ENCODE peak calls at places on chromosomes 6 and 20, in ten cellular contexts. S is PC-3, G is neural progenitor cell, T is mammary epithelial cell, K is heart right ventricle, L is astrocyte, N is right lobe of liver, U is vagina, E is psoas muscle, W is Peyer's patch. P is an unnamed sample. For H3K4me1, the result is how much of the 10 kb centered on the place peaks cover.

GRCh38 chr6:79756496-79756895 is 125.4 kb downstream of the SH3BGRL2 start:
- DNase-seq in G (no peak), S (no peak), T (no peak), U (no peak), L (no peak), N (no peak), K (no peak), E (no peak), W (no peak), P (no peak)

GRCh38 chr20:54995021-54995420 is 519.6 kb downstream of the DOK5 start:
- DNase-seq in N (no peak), K (no peak), S (no peak), G (peak), T (no peak), W (no peak), L (peak), U (no peak), E (no peak), P (no peak)

GRCh38 chr6:143823463-143824006 is 19.6 kb upstream of the LTV1 start:
- DNase-seq in E (no peak), G (no peak), L (no peak), S (peak), K (no peak), T (peak), W (no peak), U (no peak), N (no peak), P (no peak)

GRCh38 chr6:38103921-38104320 is 284.4 kb downstream of the ZFAND3 start:
- DNase-seq in S (no peak), W (no peak), U (no peak), G (no peak), E (no peak), K (no peak), T (no peak), N (no peak), L (no peak), P (no peak)

GRCh38 chr6:132977413-132977812 is 163.0 kb downstream of the RPS12 start:
- DNase-seq in G (no peak), T (no peak), E (no peak), N (no peak), S (peak), W (no peak), L (no peak), K (no peak), U (no peak), P (no peak)

GRCh38 chr6:47484616-47485015 is 7.0 kb downstream of the CD2AP start:
- DNase-seq in E (no peak), T (peak), S (peak), N (no peak), G (no peak), L (peak), K (no peak), W (no peak), U (no peak), P (no peak)

GRCh38 chr20:23358923-23359572 is 2.9 kb upstream of the GZF1 start:
- DNase-seq in S (no peak), U (no peak), K (no peak), W (no peak), E (no peak), T (no peak), L (no peak), N (no peak), G (no peak), P (no peak)

GRCh38 chr20:11912013-11912663 is 5.6 kb upstream of the BTBD3 start:
- DNase-seq in U (no peak), G (peak), K (no peak), N (no peak), T (no peak), L (no peak), W (no peak), S (peak), E (no peak), P (no peak)

GRCh38 chr20:63739129-63740069 is at the start of gene SLC2A4RG:
- DNase-seq in U (no peak), L (peak), E (peak), K (peak), G (peak), S (peak), W (peak), T (peak), N (peak), P (peak)

GRCh38 chr6:108074057-108074358 is 533 bp downstream of the OSTM1 start:
- DNase-seq in N (no peak), K (no peak), U (no peak), W (peak), L (no peak), G (no peak), E (no peak), T (no peak), S (no peak), P (peak)

GRCh38 chr6:27138837-27139752 is 108.4 kb upstream of the PRSS16 start:
- DNase-seq in U (no peak), S (no peak), N (no peak), G (peak), L (no peak), E (no peak), T (no peak), K (peak), W (peak), P (peak)

GRCh38 chr6:27136978-27137814 is 110.3 kb upstream of the PRSS16 start:
- DNase-seq in N (no peak), U (no peak), W (no peak), L (no peak), T (no peak), K (no peak), S (no peak), G (no peak), E (no peak), P (no peak)

GRCh38 chr6:27136077-27136644 is 111.3 kb upstream of the PRSS16 start:
- DNase-seq in W (no peak), S (no peak), G (peak), U (no peak), T (no peak), N (no peak), K (no peak), L (no peak), E (no peak), P (no peak)

GRCh38 chr6:27139753-27140522 is 107.6 kb upstream of the PRSS16 start:
- DNase-seq in E (no peak), W (no peak), T (no peak), K (no peak), S (no peak), U (no peak), N (no peak), G (no peak), L (no peak), P (peak)

DNA sequence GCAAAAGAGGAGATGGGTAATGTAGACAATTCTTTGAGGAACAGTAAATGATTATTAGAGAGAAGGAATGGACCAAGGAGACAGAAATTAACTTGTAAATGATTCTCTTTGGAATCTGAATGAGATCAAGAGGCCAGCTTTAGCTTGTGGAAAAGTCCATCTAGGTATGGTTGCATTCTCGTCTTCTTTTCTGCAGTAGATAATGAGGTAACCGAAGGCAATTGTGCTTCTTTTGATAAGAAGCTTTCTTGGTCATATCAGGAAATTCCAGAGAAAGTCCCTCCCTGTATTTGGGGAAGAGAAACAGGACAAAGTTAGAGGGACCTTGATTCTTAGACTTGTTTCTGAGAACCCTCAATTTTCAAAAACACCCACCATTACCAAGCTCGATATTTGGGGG is 109.1 kb upstream of the PRSS16 start:
- DNase-seq in T (no peak), N (no peak), U (no peak), S (no peak), W (no peak), L (no peak), K (no peak), E (no peak), G (no peak), P (no peak)
- H3K4me1 ChIP-seq in T (under half), N (under half), U (under half), S (under half), W (under half), L (under half), K (under half), E (under half), G (under half), P (under half)

DNA sequence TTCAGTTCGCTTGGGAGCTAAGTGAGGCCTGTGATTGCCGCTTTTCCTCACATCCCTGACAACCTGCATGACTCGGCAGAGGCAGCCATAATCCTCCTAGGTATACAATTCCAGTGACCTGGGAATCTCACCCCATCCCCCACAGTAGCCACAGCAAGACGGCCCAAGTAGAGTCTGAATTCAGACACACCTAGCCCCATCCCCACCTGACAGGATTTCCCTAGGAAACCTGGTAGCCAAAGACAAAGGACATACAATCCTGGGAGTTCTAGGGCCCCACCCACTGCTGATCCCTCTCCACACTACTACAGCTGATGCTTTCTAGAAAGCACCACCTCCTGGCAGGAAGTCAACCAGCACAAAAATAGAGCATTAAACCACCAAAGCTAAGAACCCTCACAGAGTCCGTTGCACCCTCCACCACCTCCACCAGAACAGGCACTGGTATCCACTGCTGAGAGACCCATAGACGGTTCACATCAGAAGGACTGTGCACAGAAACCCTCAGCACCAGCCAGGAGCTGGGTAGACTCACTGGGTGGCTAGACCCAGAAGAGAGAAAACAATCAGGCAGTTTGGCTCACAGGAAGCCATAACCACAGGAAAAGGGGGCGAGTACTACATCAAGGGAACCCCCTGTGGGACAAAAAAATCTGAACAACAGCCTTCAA is 17.9 kb upstream of the RUNX2 start:
- DNase-seq in K (no peak), G (no peak), E (no peak), T (no peak), S (no peak), U (no peak), W (peak), L (no peak), N (no peak), P (no peak)
- TF ChIP-seq CTCF in K (no peak), G (no peak), E (no peak), T (no peak), S (no peak), U (no peak), W (no peak), L (no peak), N (no peak), P (no peak)

GRCh38 chr6:52531396-52531795 is 45.5 kb downstream of the TRAM2 start:
- DNase-seq in L (no peak), W (no peak), E (no peak), T (no peak), N (no peak), S (no peak), G (no peak), K (no peak), U (no peak), P (no peak)

GRCh38 chr6:52527436-52527835 is 49.4 kb downstream of the TRAM2 start:
- DNase-seq in E (no peak), N (no peak), G (no peak), K (no peak), S (no peak), L (no peak), T (no peak), W (no peak), U (no peak), P (no peak)

GRCh38 chr6:52526634-52527033 is 50.2 kb downstream of the TRAM2 start:
- DNase-seq in U (no peak), S (no peak), W (no peak), G (no peak), K (no peak), N (no peak), E (no peak), T (no peak), L (peak), P (no peak)

GRCh38 chr6:52530351-52530750 is 46.5 kb downstream of the TRAM2 start:
- DNase-seq in U (no peak), S (no peak), G (no peak), N (no peak), W (no peak), T (no peak), L (no peak), E (no peak), K (no peak), P (no peak)

GRCh38 chr6:52529311-52529710 is 47.5 kb downstream of the TRAM2 start:
- DNase-seq in E (no peak), S (no peak), W (no peak), L (no peak), T (no peak), K (no peak), G (no peak), N (no peak), U (no peak), P (no peak)
- H3K4me3 ChIP-seq in E (no peak), S (no peak), W (no peak), L (no peak), T (no peak), K (no peak), G (no peak), N (no peak), U (no peak), P (no peak)

GRCh38 chr6:106729848-106730247 is 100.5 kb downstream of the QRSL1 start:
- DNase-seq in U (no peak), T (no peak), K (no peak), W (no peak), S (no peak), L (no peak), E (no peak), N (no peak), G (no peak), P (no peak)

GRCh38 chr6:106728296-106728870 is 99.0 kb downstream of the QRSL1 start:
- DNase-seq in U (no peak), S (no peak), L (no peak), E (no peak), T (peak), K (no peak), N (peak), W (no peak), G (no peak), P (no peak)

GRCh38 chr6:106727480-106728153 is 98.2 kb downstream of the QRSL1 start:
- DNase-seq in U (no peak), S (no peak), T (no peak), L (no peak), G (no peak), W (no peak), E (no peak), N (no peak), K (no peak), P (no peak)

GRCh38 chr6:106724848-106725247 is 95.5 kb downstream of the QRSL1 start:
- DNase-seq in W (no peak), E (no peak), N (no peak), G (no peak), S (peak), T (peak), K (no peak), L (no peak), U (no peak), P (no peak)

DNA sequence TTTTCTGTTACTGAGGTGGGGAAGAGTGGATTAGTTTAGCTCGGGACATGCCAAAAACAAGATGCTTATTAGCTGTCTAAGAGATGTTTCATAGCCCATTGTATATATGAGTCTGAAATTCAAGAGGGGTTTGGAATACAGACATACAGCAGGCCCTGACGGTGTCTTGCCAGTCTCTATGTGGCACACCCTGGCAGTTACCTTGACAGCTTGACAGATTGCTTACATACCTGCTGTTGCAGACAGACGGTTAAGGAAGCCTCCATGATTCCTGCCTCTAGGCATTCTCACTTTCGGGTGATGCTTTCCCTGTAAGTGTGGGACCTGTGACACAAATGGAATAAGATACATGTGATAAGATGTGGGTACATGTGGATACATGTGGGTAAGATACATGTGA is 95.0 kb downstream of the QRSL1 start:
- DNase-seq in K (no peak), E (no peak), L (no peak), T (no peak), U (no peak), N (no peak), W (no peak), G (no peak), S (no peak), P (no peak)
- H3K4me1 ChIP-seq in K (under half), E (under half), L (under half), T (under half), U (under half), N (under half), W (under half), G (under half), S (under half), P (under half)

GRCh38 chr6:106102034-106102433 is 15.9 kb downstream of the PRDM1 start:
- DNase-seq in W (no peak), G (no peak), L (no peak), S (no peak), N (no peak), K (no peak), T (no peak), E (no peak), U (no peak), P (no peak)
- TF ChIP-seq CTCF in W (no peak), G (no peak), L (no peak), S (no peak), N (no peak), K (no peak), T (no peak), E (no peak), U (no peak), P (no peak)